ENCODE peak calls at places on chromosome 7, in four cellular contexts. One of them, this sample, is unnamed.

GRCh38 chr7:31109751-31110150 is 57.6 kb downstream of the ADCYAP1R1 start:
- DNase-seq in fibroblast of the aortic adventitia: no peak
- DNase-seq in fibroblast of lung: no peak
- DNase-seq in tibial nerve: no peak
- DNase-seq in this sample: no peak

GRCh38 chr7:140924019-140924820 is 509 bp downstream of the BRAF start:
- DNase-seq in fibroblast of the aortic adventitia: peak
- DNase-seq in fibroblast of lung: peak
- DNase-seq in tibial nerve: peak
- DNase-seq in this sample: no peak

GRCh38 chr7:150378853-150379589 is at the start of gene ZNF775:
- DNase-seq in fibroblast of the aortic adventitia: peak
- DNase-seq in tibial nerve: peak
- DNase-seq in fibroblast of lung: peak
- DNase-seq in this sample: peak

GRCh38 chr7:148116195-148116594 is 474.4 kb upstream of the C7orf33 start:
- DNase-seq in tibial nerve: no peak
- DNase-seq in fibroblast of the aortic adventitia: no peak
- DNase-seq in fibroblast of lung: no peak
- DNase-seq in this sample: no peak

GRCh38 chr7:119026391-119026790 is 801.9 kb downstream of the ANKRD7 start:
- DNase-seq in fibroblast of the aortic adventitia: no peak
- DNase-seq in fibroblast of lung: no peak
- DNase-seq in tibial nerve: no peak
- DNase-seq in this sample: no peak

GRCh38 chr7:20385121-20385520 is 54.4 kb downstream of the ITGB8 start:
- DNase-seq in fibroblast of lung: peak
- DNase-seq in tibial nerve: no peak
- DNase-seq in fibroblast of the aortic adventitia: peak
- DNase-seq in this sample: peak

GRCh38 chr7:26183545-26184282 is 16.8 kb downstream of the HNRNPA2B1 start:
- DNase-seq in tibial nerve: no peak
- DNase-seq in fibroblast of the aortic adventitia: no peak
- DNase-seq in fibroblast of lung: no peak
- DNase-seq in this sample: no peak

GRCh38 chr7:50665403-50666123 is 100.4 kb upstream of the DDC start:
- DNase-seq in fibroblast of lung: no peak
- DNase-seq in tibial nerve: no peak
- DNase-seq in fibroblast of the aortic adventitia: peak
- DNase-seq in this sample: peak

GRCh38 chr7:157568785-157569584 is 232.2 kb downstream of the DNAJB6 start:
- DNase-seq in fibroblast of lung: peak
- DNase-seq in fibroblast of the aortic adventitia: no peak
- DNase-seq in tibial nerve: peak
- DNase-seq in this sample: no peak

GRCh38 chr7:157576415-157576814 is 239.6 kb downstream of the DNAJB6 start:
- DNase-seq in tibial nerve: no peak
- DNase-seq in fibroblast of the aortic adventitia: no peak
- DNase-seq in fibroblast of lung: no peak
- DNase-seq in this sample: no peak

GRCh38 chr7:16604054-16604453 is 41.5 kb downstream of the ANKMY2 start:
- DNase-seq in fibroblast of lung: peak
- DNase-seq in tibial nerve: no peak
- DNase-seq in fibroblast of the aortic adventitia: peak
- DNase-seq in this sample: no peak

GRCh38 chr7:31761646-31762045 is 74.6 kb downstream of the PPP1R17 start:
- DNase-seq in fibroblast of the aortic adventitia: no peak
- DNase-seq in fibroblast of lung: no peak
- DNase-seq in tibial nerve: peak
- DNase-seq in this sample: no peak

GRCh38 chr7:42240416-42240815 is 3.4 kb upstream of the GLI3 start:
- DNase-seq in fibroblast of the aortic adventitia: no peak
- DNase-seq in fibroblast of lung: no peak
- DNase-seq in tibial nerve: no peak
- DNase-seq in this sample: no peak

GRCh38 chr7:124764071-124764846 is 1.3 kb downstream of the GPR37 start:
- DNase-seq in fibroblast of lung: peak
- DNase-seq in fibroblast of the aortic adventitia: no peak
- DNase-seq in tibial nerve: no peak
- DNase-seq in this sample: no peak

GRCh38 chr7:28155019-28155660 is 25.5 kb downstream of the JAZF1 start:
- DNase-seq in fibroblast of lung: no peak
- DNase-seq in fibroblast of the aortic adventitia: no peak
- DNase-seq in tibial nerve: no peak
- DNase-seq in this sample: no peak

GRCh38 chr7:2926898-2927405 is 82.8 kb upstream of the GNA12 start:
- DNase-seq in tibial nerve: no peak
- DNase-seq in fibroblast of the aortic adventitia: no peak
- DNase-seq in fibroblast of lung: no peak
- DNase-seq in this sample: no peak

GRCh38 chr7:31327071-31327470 is 13.5 kb downstream of the NEUROD6 start:
- DNase-seq in fibroblast of the aortic adventitia: peak
- DNase-seq in tibial nerve: no peak
- DNase-seq in fibroblast of lung: no peak
- DNase-seq in this sample: no peak

GRCh38 chr7:44454348-44454747 is 36.1 kb downstream of the NUDCD3 start:
- DNase-seq in fibroblast of lung: no peak
- DNase-seq in fibroblast of the aortic adventitia: no peak
- DNase-seq in tibial nerve: no peak
- DNase-seq in this sample: no peak

GRCh38 chr7:105975770-105976428 is 12.8 kb downstream of the CDHR3 start:
- DNase-seq in fibroblast of the aortic adventitia: peak
- DNase-seq in tibial nerve: no peak
- DNase-seq in fibroblast of lung: no peak
- DNase-seq in this sample: no peak

GRCh38 chr7:73730485-73730884 is 8.1 kb downstream of the ABHD11 start:
- DNase-seq in tibial nerve: no peak
- DNase-seq in fibroblast of the aortic adventitia: no peak
- DNase-seq in fibroblast of lung: no peak
- DNase-seq in this sample: no peak

GRCh38 chr7:150738092-150739044 is 1.1 kb downstream of the GIMAP5 start:
- DNase-seq in tibial nerve: no peak
- DNase-seq in fibroblast of the aortic adventitia: no peak
- DNase-seq in fibroblast of lung: no peak
- DNase-seq in this sample: no peak

GRCh38 chr7:158325530-158326381 is 261.9 kb downstream of the PTPRN2 start:
- DNase-seq in fibroblast of the aortic adventitia: no peak
- DNase-seq in fibroblast of lung: no peak
- DNase-seq in tibial nerve: no peak
- DNase-seq in this sample: no peak

GRCh38 chr7:1853619-1854520 is 183.8 kb downstream of the ELFN1 start:
- DNase-seq in fibroblast of lung: no peak
- DNase-seq in tibial nerve: no peak
- DNase-seq in fibroblast of the aortic adventitia: no peak
- DNase-seq in this sample: no peak

GRCh38 chr7:37081436-37081835 is 357.1 kb upstream of the AOAH start:
- DNase-seq in fibroblast of the aortic adventitia: no peak
- DNase-seq in fibroblast of lung: no peak
- DNase-seq in tibial nerve: peak
- DNase-seq in this sample: no peak

GRCh38 chr7:54986716-54987115 is 32.1 kb upstream of the EGFR start:
- DNase-seq in tibial nerve: no peak
- DNase-seq in fibroblast of lung: no peak
- DNase-seq in fibroblast of the aortic adventitia: no peak
- DNase-seq in this sample: no peak
- H3K4me3 ChIP-seq in tibial nerve: no peak
- H3K4me3 ChIP-seq in fibroblast of lung: no peak
- H3K4me3 ChIP-seq in fibroblast of the aortic adventitia: no peak
- H3K4me3 ChIP-seq in this sample: no peak

DNA sequence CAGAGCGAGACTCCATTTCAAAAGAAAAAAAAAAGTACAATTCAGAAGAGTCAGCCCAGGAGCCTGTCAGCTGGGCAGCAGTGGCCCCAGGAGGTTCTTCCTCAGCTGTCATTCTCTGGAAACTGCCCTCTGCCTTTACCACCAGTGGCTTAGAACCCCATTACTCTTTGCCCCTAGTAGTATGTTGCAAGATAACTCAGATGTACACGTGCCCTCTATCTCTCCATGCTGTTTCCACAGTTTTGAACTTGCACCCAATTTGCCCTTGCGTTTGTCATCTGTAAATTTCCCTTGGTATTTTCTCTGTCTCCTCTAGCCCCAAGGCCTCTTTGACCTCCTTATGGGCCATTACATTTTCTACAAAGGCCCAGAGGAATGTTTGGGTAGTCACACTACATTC is 56.7 kb upstream of the PRKAR2B start:
- DNase-seq in tibial nerve: no peak
- DNase-seq in fibroblast of lung: no peak
- DNase-seq in fibroblast of the aortic adventitia: no peak
- DNase-seq in this sample: no peak
- H3K4me3 ChIP-seq in tibial nerve: no peak
- H3K4me3 ChIP-seq in fibroblast of lung: no peak
- H3K4me3 ChIP-seq in fibroblast of the aortic adventitia: no peak
- H3K4me3 ChIP-seq in this sample: no peak

GRCh38 chr7:94439893-94440381 is 45.2 kb downstream of the COL1A2 start:
- DNase-seq in fibroblast of the aortic adventitia: peak
- DNase-seq in tibial nerve: no peak
- DNase-seq in fibroblast of lung: no peak
- DNase-seq in this sample: no peak
- H3K4me3 ChIP-seq in fibroblast of the aortic adventitia: no peak
- H3K4me3 ChIP-seq in tibial nerve: no peak
- H3K4me3 ChIP-seq in fibroblast of lung: no peak
- H3K4me3 ChIP-seq in this sample: no peak

GRCh38 chr7:5300366-5300765 is 17.6 kb downstream of the SLC29A4 start:
- DNase-seq in fibroblast of lung: no peak
- DNase-seq in tibial nerve: no peak
- DNase-seq in fibroblast of the aortic adventitia: no peak
- DNase-seq in this sample: no peak

GRCh38 chr7:5296015-5296621 is 13.4 kb downstream of the SLC29A4 start:
- DNase-seq in fibroblast of lung: no peak
- DNase-seq in tibial nerve: no peak
- DNase-seq in fibroblast of the aortic adventitia: no peak
- DNase-seq in this sample: no peak

GRCh38 chr7:5295039-5296014 is 12.6 kb downstream of the SLC29A4 start:
- DNase-seq in tibial nerve: no peak
- DNase-seq in fibroblast of the aortic adventitia: no peak
- DNase-seq in fibroblast of lung: no peak
- DNase-seq in this sample: no peak

GRCh38 chr7:5294169-5294987 is 11.6 kb downstream of the SLC29A4 start:
- DNase-seq in tibial nerve: no peak
- DNase-seq in fibroblast of lung: no peak
- DNase-seq in fibroblast of the aortic adventitia: no peak
- DNase-seq in this sample: no peak

GRCh38 chr7:5296627-5297226 is 14.0 kb downstream of the SLC29A4 start:
- DNase-seq in fibroblast of the aortic adventitia: no peak
- DNase-seq in tibial nerve: no peak
- DNase-seq in fibroblast of lung: no peak
- DNase-seq in this sample: no peak
- H3K4me3 ChIP-seq in fibroblast of the aortic adventitia: no peak
- H3K4me3 ChIP-seq in tibial nerve: no peak
- H3K4me3 ChIP-seq in fibroblast of lung: no peak
- H3K4me3 ChIP-seq in this sample: no peak

GRCh38 chr7:142801601-142802295 is 31.0 kb downstream of the PRSS2 start:
- DNase-seq in fibroblast of lung: no peak
- DNase-seq in tibial nerve: no peak
- DNase-seq in fibroblast of the aortic adventitia: no peak
- DNase-seq in this sample: no peak
- H3K4me3 ChIP-seq in fibroblast of lung: no peak
- H3K4me3 ChIP-seq in tibial nerve: no peak
- H3K4me3 ChIP-seq in fibroblast of the aortic adventitia: no peak
- H3K4me3 ChIP-seq in this sample: no peak

This sample was measured in skeletal muscle cell.